ENCODE peak calls at places on chromosome 9, in ten cellular contexts. One of them, this sample, is unnamed.
A peak's percentile ranks its signal among the peaks of the same experiment; 100 is the strongest.

GRCh38 chr9:17613723-17614122 is 34.9 kb downstream of the SH3GL2 start:
- DNase-seq in tibial artery: no peak
- DNase-seq in right lobe of liver: no peak
- DNase-seq in ovary: no peak
- DNase-seq in mammary epithelial cell: peak; percentile 41
- DNase-seq in choroid plexus epithelial cell: peak; percentile 36
- DNase-seq in BE2C: no peak
- DNase-seq in astrocyte of the cerebellum: peak; percentile 88
- DNase-seq in AG04449: no peak
- DNase-seq in AG04450: peak; percentile 56
- DNase-seq in this sample: no peak

GRCh38 chr9:70285981-70286616 is 27.3 kb downstream of the SMC5 start:
- DNase-seq in mammary epithelial cell: no peak
- DNase-seq in AG04450: no peak
- DNase-seq in AG04449: no peak
- DNase-seq in BE2C: no peak
- DNase-seq in tibial artery: no peak
- DNase-seq in astrocyte of the cerebellum: no peak
- DNase-seq in choroid plexus epithelial cell: no peak
- DNase-seq in ovary: no peak
- DNase-seq in right lobe of liver: no peak
- DNase-seq in this sample: no peak

GRCh38 chr9:127165096-127165495 is 42.7 kb upstream of the ANGPTL2 start:
- DNase-seq in mammary epithelial cell: no peak
- DNase-seq in tibial artery: no peak
- DNase-seq in astrocyte of the cerebellum: no peak
- DNase-seq in ovary: peak; percentile 5
- DNase-seq in AG04450: no peak
- DNase-seq in AG04449: no peak
- DNase-seq in BE2C: no peak
- DNase-seq in right lobe of liver: no peak
- DNase-seq in choroid plexus epithelial cell: no peak
- DNase-seq in this sample: no peak

GRCh38 chr9:110748251-110748893 is 79.8 kb downstream of the MUSK start:
- DNase-seq in AG04450: no peak
- DNase-seq in AG04449: no peak
- DNase-seq in choroid plexus epithelial cell: no peak
- DNase-seq in astrocyte of the cerebellum: no peak
- DNase-seq in tibial artery: no peak
- DNase-seq in right lobe of liver: no peak
- DNase-seq in BE2C: no peak
- DNase-seq in ovary: no peak
- DNase-seq in mammary epithelial cell: peak; percentile 83
- DNase-seq in this sample: no peak

GRCh38 chr9:110578896-110579752 is at the start of gene SVEP1:
- DNase-seq in right lobe of liver: no peak
- DNase-seq in AG04450: no peak
- DNase-seq in mammary epithelial cell: peak; percentile 72
- DNase-seq in choroid plexus epithelial cell: peak; percentile 68
- DNase-seq in astrocyte of the cerebellum: no peak
- DNase-seq in BE2C: peak; percentile 33
- DNase-seq in AG04449: no peak
- DNase-seq in ovary: no peak
- DNase-seq in tibial artery: peak; percentile 35
- DNase-seq in this sample: peak; percentile 85

GRCh38 chr9:91949946-91950664 is at the start of gene ROR2:
- DNase-seq in AG04450: no peak
- DNase-seq in mammary epithelial cell: peak; percentile 66
- DNase-seq in choroid plexus epithelial cell: peak; percentile 76
- DNase-seq in astrocyte of the cerebellum: no peak
- DNase-seq in AG04449: no peak
- DNase-seq in BE2C: peak; percentile 90
- DNase-seq in ovary: peak; percentile 77
- DNase-seq in right lobe of liver: peak; percentile 47
- DNase-seq in tibial artery: no peak
- DNase-seq in this sample: peak; percentile 77

GRCh38 chr9:2655411-2655901 is 33.9 kb downstream of the VLDLR start:
- DNase-seq in ovary: no peak
- DNase-seq in BE2C: no peak
- DNase-seq in AG04449: peak; percentile 72
- DNase-seq in right lobe of liver: no peak
- DNase-seq in mammary epithelial cell: peak; percentile 92
- DNase-seq in astrocyte of the cerebellum: peak; percentile 78
- DNase-seq in choroid plexus epithelial cell: peak; percentile 92
- DNase-seq in tibial artery: no peak
- DNase-seq in AG04450: peak; percentile 63
- DNase-seq in this sample: no peak

GRCh38 chr9:126208359-126208758 is 118.3 kb upstream of the MVB12B start:
- DNase-seq in BE2C: no peak
- DNase-seq in right lobe of liver: no peak
- DNase-seq in ovary: no peak
- DNase-seq in AG04449: no peak
- DNase-seq in astrocyte of the cerebellum: no peak
- DNase-seq in AG04450: no peak
- DNase-seq in mammary epithelial cell: no peak
- DNase-seq in tibial artery: no peak
- DNase-seq in choroid plexus epithelial cell: no peak
- DNase-seq in this sample: no peak

GRCh38 chr9:123691904-123692303 is 238.0 kb downstream of the DENND1A start:
- DNase-seq in mammary epithelial cell: no peak
- DNase-seq in BE2C: no peak
- DNase-seq in choroid plexus epithelial cell: no peak
- DNase-seq in right lobe of liver: no peak
- DNase-seq in ovary: no peak
- DNase-seq in AG04450: no peak
- DNase-seq in AG04449: no peak
- DNase-seq in tibial artery: no peak
- DNase-seq in astrocyte of the cerebellum: no peak
- DNase-seq in this sample: no peak

GRCh38 chr9:123689701-123690428 is 240.1 kb downstream of the DENND1A start:
- DNase-seq in choroid plexus epithelial cell: no peak
- DNase-seq in mammary epithelial cell: peak; percentile 11
- DNase-seq in right lobe of liver: no peak
- DNase-seq in AG04449: no peak
- DNase-seq in BE2C: no peak
- DNase-seq in tibial artery: no peak
- DNase-seq in astrocyte of the cerebellum: no peak
- DNase-seq in ovary: no peak
- DNase-seq in AG04450: no peak
- DNase-seq in this sample: no peak

GRCh38 chr9:123697686-123698085 is 232.2 kb downstream of the DENND1A start:
- DNase-seq in BE2C: no peak
- DNase-seq in AG04450: no peak
- DNase-seq in tibial artery: no peak
- DNase-seq in ovary: no peak
- DNase-seq in AG04449: no peak
- DNase-seq in astrocyte of the cerebellum: no peak
- DNase-seq in choroid plexus epithelial cell: no peak
- DNase-seq in right lobe of liver: no peak
- DNase-seq in mammary epithelial cell: no peak
- DNase-seq in this sample: no peak

GRCh38 chr9:123696476-123696875 is 233.4 kb downstream of the DENND1A start:
- DNase-seq in right lobe of liver: no peak
- DNase-seq in mammary epithelial cell: no peak
- DNase-seq in tibial artery: no peak
- DNase-seq in ovary: no peak
- DNase-seq in AG04449: no peak
- DNase-seq in astrocyte of the cerebellum: no peak
- DNase-seq in AG04450: no peak
- DNase-seq in BE2C: no peak
- DNase-seq in choroid plexus epithelial cell: no peak
- DNase-seq in this sample: no peak

DNA sequence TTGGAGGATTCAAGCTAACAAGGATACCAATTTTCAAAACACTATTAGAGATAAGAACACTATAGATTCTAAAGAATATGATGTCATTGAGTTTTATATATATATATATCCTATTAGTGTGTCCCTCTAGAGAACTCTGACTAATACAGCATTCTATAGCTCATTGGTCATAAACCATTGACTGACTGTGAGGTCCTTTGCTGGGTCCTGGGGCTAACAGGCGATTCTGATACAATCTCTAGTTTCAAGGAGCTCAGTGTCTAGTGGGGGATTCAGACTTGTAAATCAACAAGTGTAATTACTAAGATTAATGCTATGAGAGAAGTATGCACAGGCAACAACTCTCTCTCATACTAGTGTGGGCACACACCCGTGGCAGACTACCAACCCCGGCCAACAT is 234.5 kb downstream of the DENND1A start:
- DNase-seq in BE2C: no peak
- DNase-seq in astrocyte of the cerebellum: no peak
- DNase-seq in AG04450: no peak
- DNase-seq in right lobe of liver: no peak
- DNase-seq in tibial artery: no peak
- DNase-seq in choroid plexus epithelial cell: no peak
- DNase-seq in mammary epithelial cell: no peak
- DNase-seq in AG04449: no peak
- DNase-seq in ovary: no peak
- DNase-seq in this sample: no peak
- TF ChIP-seq CTCF in BE2C: no peak
- TF ChIP-seq CTCF in astrocyte of the cerebellum: no peak
- TF ChIP-seq CTCF in AG04450: no peak
- TF ChIP-seq CTCF in right lobe of liver: no peak
- TF ChIP-seq CTCF in tibial artery: no peak
- TF ChIP-seq CTCF in choroid plexus epithelial cell: no peak
- TF ChIP-seq CTCF in mammary epithelial cell: no peak
- TF ChIP-seq CTCF in AG04449: no peak
- TF ChIP-seq CTCF in ovary: no peak
- TF ChIP-seq CTCF in this sample: no peak

GRCh38 chr9:137297966-137298365 is 4.1 kb downstream of the NRARP start:
- DNase-seq in AG04450: no peak
- DNase-seq in ovary: no peak
- DNase-seq in mammary epithelial cell: no peak
- DNase-seq in AG04449: no peak
- DNase-seq in tibial artery: no peak
- DNase-seq in right lobe of liver: no peak
- DNase-seq in astrocyte of the cerebellum: no peak
- DNase-seq in choroid plexus epithelial cell: no peak
- DNase-seq in BE2C: no peak
- DNase-seq in this sample: peak; percentile 59

GRCh38 chr9:137296214-137297059 is 5.6 kb downstream of the NRARP start:
- DNase-seq in tibial artery: no peak
- DNase-seq in astrocyte of the cerebellum: no peak
- DNase-seq in ovary: peak; percentile 20
- DNase-seq in choroid plexus epithelial cell: peak; percentile 84
- DNase-seq in AG04450: no peak
- DNase-seq in mammary epithelial cell: no peak
- DNase-seq in right lobe of liver: peak; percentile 80
- DNase-seq in BE2C: no peak
- DNase-seq in AG04449: no peak
- DNase-seq in this sample: peak; percentile 69

GRCh38 chr9:137295313-137296213 is 6.5 kb downstream of the NRARP start:
- DNase-seq in ovary: no peak
- DNase-seq in astrocyte of the cerebellum: no peak
- DNase-seq in choroid plexus epithelial cell: peak; percentile 17
- DNase-seq in AG04450: no peak
- DNase-seq in BE2C: peak; percentile 67
- DNase-seq in mammary epithelial cell: no peak
- DNase-seq in right lobe of liver: no peak
- DNase-seq in AG04449: no peak
- DNase-seq in tibial artery: no peak
- DNase-seq in this sample: peak; percentile 70

GRCh38 chr9:137298401-137298982 is 3.6 kb downstream of the NRARP start:
- DNase-seq in AG04450: no peak
- DNase-seq in AG04449: no peak
- DNase-seq in tibial artery: no peak
- DNase-seq in BE2C: peak; percentile 13
- DNase-seq in right lobe of liver: no peak
- DNase-seq in ovary: peak; percentile 7
- DNase-seq in mammary epithelial cell: no peak
- DNase-seq in choroid plexus epithelial cell: no peak
- DNase-seq in astrocyte of the cerebellum: no peak
- DNase-seq in this sample: peak; percentile 64

GRCh38 chr9:137297060-137297664 is 4.9 kb downstream of the NRARP start:
- DNase-seq in astrocyte of the cerebellum: no peak
- DNase-seq in choroid plexus epithelial cell: no peak
- DNase-seq in AG04450: no peak
- DNase-seq in ovary: peak; percentile 9
- DNase-seq in tibial artery: no peak
- DNase-seq in AG04449: no peak
- DNase-seq in BE2C: no peak
- DNase-seq in right lobe of liver: no peak
- DNase-seq in mammary epithelial cell: no peak
- DNase-seq in this sample: peak; percentile 46
- H3K4me3 ChIP-seq in astrocyte of the cerebellum: no peak overlapping the region
- H3K4me3 ChIP-seq in choroid plexus epithelial cell: no peak overlapping the region
- H3K4me3 ChIP-seq in AG04450: no peak overlapping the region
- H3K4me3 ChIP-seq in ovary: no peak overlapping the region
- H3K4me3 ChIP-seq in tibial artery: no peak overlapping the region
- H3K4me3 ChIP-seq in AG04449: no peak overlapping the region
- H3K4me3 ChIP-seq in BE2C: no peak overlapping the region
- H3K4me3 ChIP-seq in right lobe of liver: no peak overlapping the region
- H3K4me3 ChIP-seq in mammary epithelial cell: no peak overlapping the region
- H3K4me3 ChIP-seq in this sample: peak overlapping the region; percentile 45

GRCh38 chr9:21395778-21396717 is 10.8 kb upstream of the IFNA2 start:
- DNase-seq in ovary: peak; percentile 19
- DNase-seq in right lobe of liver: peak; percentile 56
- DNase-seq in BE2C: peak; percentile 70
- DNase-seq in tibial artery: peak; percentile 35
- DNase-seq in AG04449: no peak
- DNase-seq in AG04450: no peak
- DNase-seq in choroid plexus epithelial cell: peak; percentile 34
- DNase-seq in astrocyte of the cerebellum: no peak
- DNase-seq in mammary epithelial cell: no peak
- DNase-seq in this sample: peak; percentile 73

DNA sequence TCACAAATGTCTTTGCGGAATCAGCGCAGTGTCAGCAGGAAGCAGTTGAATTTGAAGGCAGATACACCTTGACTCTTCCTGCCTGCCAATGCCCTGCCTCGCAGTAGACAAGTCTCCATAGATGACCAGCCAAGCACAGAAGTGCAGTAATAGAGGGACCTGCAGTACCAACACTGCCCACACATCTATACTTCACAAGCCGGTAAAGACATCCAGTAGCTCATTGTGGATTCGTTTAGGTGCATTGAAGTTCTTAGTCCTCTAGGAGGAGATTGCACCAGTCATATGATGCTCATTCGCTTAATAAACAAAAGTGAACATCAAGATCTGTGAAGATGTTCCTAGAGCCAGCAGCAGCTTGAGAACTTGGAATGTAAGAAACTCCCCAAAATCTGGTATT is 7.1 kb upstream of the IFNA2 start:
- DNase-seq in AG04449: no peak
- DNase-seq in BE2C: peak; percentile 18
- DNase-seq in choroid plexus epithelial cell: peak; percentile 36
- DNase-seq in AG04450: no peak
- DNase-seq in mammary epithelial cell: peak; percentile 33
- DNase-seq in right lobe of liver: no peak
- DNase-seq in tibial artery: no peak
- DNase-seq in astrocyte of the cerebellum: no peak
- DNase-seq in ovary: no peak
- DNase-seq in this sample: no peak
- TF ChIP-seq CTCF in AG04449: peak; percentile 18
- TF ChIP-seq CTCF in BE2C: peak; percentile 45
- TF ChIP-seq CTCF in choroid plexus epithelial cell: peak; percentile 35
- TF ChIP-seq CTCF in AG04450: peak; percentile 33
- TF ChIP-seq CTCF in mammary epithelial cell: peak; percentile 35
- TF ChIP-seq CTCF in right lobe of liver: no peak
- TF ChIP-seq CTCF in tibial artery: no peak
- TF ChIP-seq CTCF in astrocyte of the cerebellum: peak; percentile 47
- TF ChIP-seq CTCF in ovary: no peak
- TF ChIP-seq CTCF in this sample: no peak

DNA sequence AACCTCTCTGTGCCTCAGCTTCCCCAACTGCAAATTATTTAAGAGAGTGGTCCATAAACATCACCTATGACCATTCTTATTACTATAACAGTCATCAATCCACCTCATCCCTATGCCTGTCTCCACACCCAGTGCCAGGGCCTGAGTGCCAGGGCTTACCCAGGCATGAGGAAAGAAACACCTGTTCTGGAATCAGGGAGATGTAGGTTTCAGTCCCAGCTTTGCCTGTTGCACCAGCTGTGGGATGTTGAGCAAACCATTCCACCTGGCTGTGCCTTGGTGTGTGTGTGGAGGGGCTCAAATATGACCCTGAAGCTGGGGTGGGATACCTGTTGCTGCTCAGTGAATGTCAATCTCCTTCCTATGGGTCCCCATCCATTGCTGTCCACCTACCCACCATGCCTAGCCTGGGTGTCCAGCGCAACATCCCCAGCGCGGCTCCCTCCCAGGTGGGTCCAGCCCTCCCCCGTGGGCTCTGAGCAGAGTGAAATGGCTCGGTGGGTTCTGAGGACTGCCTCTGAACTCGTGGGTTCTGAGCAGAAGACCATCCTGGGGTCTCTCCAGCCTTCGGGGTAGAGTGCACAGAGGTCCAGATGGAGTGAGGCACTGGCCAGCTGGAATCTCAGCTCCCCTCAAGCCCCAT is 16.3 kb downstream of the AKNA start:
- DNase-seq in choroid plexus epithelial cell: no peak
- DNase-seq in AG04449: no peak
- DNase-seq in right lobe of liver: no peak
- DNase-seq in tibial artery: no peak
- DNase-seq in AG04450: no peak
- DNase-seq in astrocyte of the cerebellum: no peak
- DNase-seq in mammary epithelial cell: no peak
- DNase-seq in BE2C: no peak
- DNase-seq in ovary: no peak
- DNase-seq in this sample: no peak
- H3K4me3 ChIP-seq in choroid plexus epithelial cell: no peak overlapping the region
- H3K4me3 ChIP-seq in AG04449: no peak overlapping the region
- H3K4me3 ChIP-seq in right lobe of liver: no peak overlapping the region
- H3K4me3 ChIP-seq in tibial artery: no peak overlapping the region
- H3K4me3 ChIP-seq in AG04450: no peak overlapping the region
- H3K4me3 ChIP-seq in astrocyte of the cerebellum: no peak overlapping the region
- H3K4me3 ChIP-seq in mammary epithelial cell: no peak overlapping the region
- H3K4me3 ChIP-seq in BE2C: no peak overlapping the region
- H3K4me3 ChIP-seq in ovary: no peak overlapping the region
- H3K4me3 ChIP-seq in this sample: no peak overlapping the region

This sample was measured in upper lobe of right lung.